ENCODE peak calls at places on chromosomes 16 and 17, in nine cellular contexts. H is glutamatergic neuron; P is NCI-H345; Q is AG04450; O is progenitor cell of endocrine pancreas; B is midbrain; V is CD4-positive, alpha-beta T cell; U is substantia nigra; A is NCI-H187. E is an unnamed sample.
A peak's percentile ranks its signal among the peaks of the same experiment; 100 is the strongest.

GRCh38 chr17:59046192-59046591 is 60.5 kb downstream of the TRIM37 start:
- DNase-seq in H (no peak), P (no peak), Q (peak; percentile 33), O (no peak), B (no peak), V (no peak), U (no peak), A (no peak), E (no peak)

GRCh38 chr17:75679706-75680201 is 12.6 kb downstream of the SAP30BP start:
- DNase-seq in H (no peak), P (no peak), Q (no peak), O (no peak), B (peak; percentile 66), V (no peak), U (no peak), A (no peak), E (peak; percentile 75)

GRCh38 chr17:67139784-67140665 is 95.7 kb downstream of the CACNG1 start:
- DNase-seq in H (no peak), P (no peak), Q (no peak), O (no peak), B (peak; percentile 3), V (no peak), U (no peak), A (no peak), E (peak; percentile 36)

GRCh38 chr17:58306131-58306951 is 22.3 kb downstream of the TSPOAP1 start:
- DNase-seq in H (peak; percentile 11), P (no peak), Q (no peak), O (peak; percentile 5), B (no peak), V (no peak), U (no peak), A (no peak), E (no peak)

GRCh38 chr17:36600477-36600876 is 906 bp upstream of the MRM1 start:
- DNase-seq in H (no peak), P (no peak), Q (no peak), O (no peak), B (no peak), V (no peak), U (no peak), A (no peak), E (no peak)

GRCh38 chr16:66481943-66482390 is 54.9 kb downstream of the BEAN1 start:
- DNase-seq in H (no peak), P (no peak), Q (no peak), O (no peak), B (no peak), V (no peak), U (no peak), A (no peak), E (no peak)

GRCh38 chr17:27475070-27475673 is 18.9 kb downstream of the KSR1 start:
- DNase-seq in H (no peak), P (no peak), Q (no peak), O (no peak), B (no peak), V (no peak), U (no peak), A (no peak), E (peak; percentile 78)

GRCh38 chr17:7843536-7844291 is 9.7 kb downstream of the KDM6B start:
- DNase-seq in H (peak; percentile 77), P (peak; percentile 78), Q (peak; percentile 57), O (no peak), B (peak; percentile 74), V (peak; percentile 77), U (no peak), A (peak; percentile 52), E (peak; percentile 88)

GRCh38 chr17:51921500-51921899 is 237.0 kb downstream of the CA10 start:
- DNase-seq in H (no peak), P (no peak), Q (no peak), O (no peak), B (no peak), V (no peak), U (no peak), A (no peak), E (no peak)

E was measured in epithelial cell of esophagus.